ENCODE peak calls at places on chromosome 5, in seven cellular contexts. I is HepG2, G is GM12878, U is HCT116, K is SK-N-SH, F is K562, H is H1. X is an unnamed sample.

GRCh38 chr5:59099270-59099994 is 516.6 kb downstream of the RAB3C start:
- DNase-seq in I (peak; percentile 5), G (no peak), U (no peak), K (no peak), F (no peak), H (no peak), X (no peak)

GRCh38 chr5:32071351-32071944 is 102.7 kb downstream of the GOLPH3 start:
- DNase-seq in I (no peak), G (no peak), U (no peak), K (no peak), F (no peak), H (no peak), X (no peak)

GRCh38 chr5:71743135-71743534 is 24.1 kb downstream of the CARTPT start:
- DNase-seq in I (no peak), G (no peak), U (no peak), K (no peak), F (no peak), H (no peak), X (no peak)

GRCh38 chr5:132498152-132498551 is 7.6 kb upstream of the IRF1 start:
- DNase-seq in I (no peak), G (no peak), U (no peak), K (peak; percentile 11), F (no peak), H (peak; percentile 38), X (no peak)

GRCh38 chr5:59128646-59129290 is 545.9 kb downstream of the RAB3C start:
- DNase-seq in I (no peak), G (no peak), U (no peak), K (no peak), F (no peak), H (no peak), X (no peak)

GRCh38 chr5:74966151-74967050 is 86.0 kb downstream of the GCNT4 start:
- DNase-seq in I (no peak), G (no peak), U (no peak), K (no peak), F (no peak), H (no peak), X (no peak)

GRCh38 chr5:32426440-32427151 is 17.9 kb downstream of the ZFR start:
- DNase-seq in I (no peak), G (no peak), U (no peak), K (no peak), F (no peak), H (no peak), X (no peak)

GRCh38 chr5:134027203-134027582 is 22.4 kb upstream of the VDAC1 start:
- DNase-seq in I (no peak), G (no peak), U (no peak), K (no peak), F (no peak), H (no peak), X (no peak)

GRCh38 chr5:67401166-67401565 is 204.6 kb upstream of the CD180 start:
- DNase-seq in I (no peak), G (no peak), U (no peak), K (no peak), F (no peak), H (no peak), X (no peak)

GRCh38 chr5:118029807-118030206 is 958.5 kb downstream of the DTWD2 start:
- DNase-seq in I (no peak), G (no peak), U (no peak), K (no peak), F (no peak), H (no peak), X (no peak)

GRCh38 chr5:137737349-137738256 is 1.7 kb upstream of the KLHL3 start:
- DNase-seq in I (no peak), G (no peak), U (no peak), K (no peak), F (no peak), H (no peak), X (no peak)

GRCh38 chr5:607541-608285 is 4.4 kb upstream of the CEP72 start:
- DNase-seq in I (no peak), G (peak; percentile 23), U (no peak), K (no peak), F (no peak), H (peak; percentile 35), X (no peak)

GRCh38 chr5:178320281-178320855 is 87.8 kb upstream of the PHYKPL start:
- DNase-seq in I (no peak), G (no peak), U (no peak), K (no peak), F (no peak), H (no peak), X (no peak)

GRCh38 chr5:175469916-175470315 is 8.4 kb upstream of the SFXN1 start:
- DNase-seq in I (no peak), G (no peak), U (no peak), K (no peak), F (no peak), H (no peak), X (no peak)

GRCh38 chr5:78803386-78803785 is 154.8 kb upstream of the LHFPL2 start:
- DNase-seq in I (no peak), G (no peak), U (no peak), K (peak; percentile 38), F (no peak), H (no peak), X (no peak)

GRCh38 chr5:98927242-98927987 is 1.4 kb downstream of the CHD1 start:
- DNase-seq in I (no peak), G (no peak), U (no peak), K (peak; percentile 30), F (peak; percentile 15), H (no peak), X (peak; percentile 56)

GRCh38 chr5:170536498-170536897 is 32.7 kb downstream of the KCNIP1 start:
- DNase-seq in I (no peak), G (no peak), U (no peak), K (no peak), F (no peak), H (no peak), X (no peak)

GRCh38 chr5:73007051-73007450 is 51.2 kb downstream of the FCHO2 start:
- DNase-seq in I (no peak), G (no peak), U (no peak), K (no peak), F (no peak), H (no peak), X (no peak)

GRCh38 chr5:151703227-151703626 is 16.5 kb upstream of the SPARC start:
- DNase-seq in I (no peak), G (peak; percentile 70), U (no peak), K (peak; percentile 84), F (no peak), H (no peak), X (no peak)

GRCh38 chr5:132807163-132807838 is 5.8 kb upstream of the SOWAHA start:
- DNase-seq in I (peak; percentile 99), G (peak; percentile 20), U (peak; percentile 57), K (no peak), F (no peak), H (no peak), X (no peak)

GRCh38 chr5:173859315-173860038 is 28.7 kb upstream of the CPEB4 start:
- DNase-seq in I (no peak), G (no peak), U (no peak), K (no peak), F (peak; percentile 44), H (no peak), X (no peak)

GRCh38 chr5:112159435-112159834 is 259.6 kb downstream of the EPB41L4A start:
- DNase-seq in I (no peak), G (no peak), U (no peak), K (no peak), F (no peak), H (no peak), X (no peak)
- TF ChIP-seq JUND in I (no peak), G (no peak), U (no peak), K (no peak), F (no peak), H (no peak), X (no peak)

DNA sequence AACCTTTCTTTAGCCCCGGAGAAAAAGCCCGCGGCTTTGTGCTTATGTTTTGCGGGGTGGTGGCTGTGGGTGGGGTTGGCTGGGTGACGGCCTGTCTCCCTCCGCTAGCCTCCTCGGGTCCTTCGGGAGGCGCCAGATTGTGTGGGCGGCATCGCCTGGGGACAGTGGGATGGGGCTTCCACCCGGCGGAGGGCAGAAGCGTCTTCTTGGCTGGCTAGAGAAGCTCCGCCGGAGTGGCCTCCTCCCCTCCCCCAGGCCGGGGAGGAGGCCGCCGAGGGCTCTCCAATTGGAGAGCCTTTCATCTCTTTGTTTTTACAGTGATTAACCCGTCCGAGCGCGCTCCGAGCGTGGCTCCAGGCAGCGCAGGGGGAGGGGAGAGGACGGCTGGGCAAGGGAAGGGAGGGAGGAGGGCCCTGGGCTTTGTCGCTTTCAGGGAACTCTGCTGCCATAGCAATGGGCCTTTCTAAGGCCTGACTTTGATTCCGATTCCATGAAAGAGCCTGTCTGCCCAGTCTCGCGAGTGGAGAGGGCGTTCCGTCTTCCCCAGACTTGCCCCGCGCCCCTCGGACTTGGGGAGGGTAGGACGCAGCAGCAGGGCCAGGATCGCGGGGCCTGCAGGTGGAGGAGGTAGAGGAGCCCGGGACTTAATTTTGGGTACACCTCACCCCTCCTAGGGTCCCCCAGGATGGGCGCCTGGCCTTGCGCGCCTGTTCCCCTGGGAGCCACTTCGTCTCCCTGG is 36.7 kb upstream of the TIFAB start:
- DNase-seq in I (peak; percentile 81), G (no peak), U (peak; percentile 37), K (peak; percentile 61), F (peak; percentile 81), H (peak; percentile 84), X (peak; percentile 24)
- TF ChIP-seq JUND in I (no peak), G (no peak), U (no peak), K (no peak), F (no peak), H (no peak), X (no peak)

GRCh38 chr5:140801494-140801841 is 611 bp downstream of the PCDHA3 start:
- DNase-seq in I (no peak), G (no peak), U (no peak), K (no peak), F (no peak), H (no peak), X (peak; percentile 79)

GRCh38 chr5:140796718-140797095 is 2.1 kb downstream of the PCDHA2 start:
- DNase-seq in I (no peak), G (no peak), U (no peak), K (no peak), F (no peak), H (no peak), X (no peak)

GRCh38 chr5:140802781-140803271 is 2.0 kb downstream of the PCDHA3 start:
- DNase-seq in I (no peak), G (no peak), U (no peak), K (no peak), F (no peak), H (no peak), X (no peak)

GRCh38 chr5:140795259-140795641 is 598 bp downstream of the PCDHA2 start:
- DNase-seq in I (no peak), G (no peak), U (no peak), K (no peak), F (no peak), H (no peak), X (peak; percentile 74)

GRCh38 chr5:140800816-140801493 is at the start of gene PCDHA3:
- DNase-seq in I (peak; percentile 9), G (no peak), U (no peak), K (no peak), F (no peak), H (no peak), X (peak; percentile 88)
- TF ChIP-seq JUND in I (no peak), G (no peak), U (no peak), K (no peak), F (no peak), H (no peak), X (no peak)

DNA sequence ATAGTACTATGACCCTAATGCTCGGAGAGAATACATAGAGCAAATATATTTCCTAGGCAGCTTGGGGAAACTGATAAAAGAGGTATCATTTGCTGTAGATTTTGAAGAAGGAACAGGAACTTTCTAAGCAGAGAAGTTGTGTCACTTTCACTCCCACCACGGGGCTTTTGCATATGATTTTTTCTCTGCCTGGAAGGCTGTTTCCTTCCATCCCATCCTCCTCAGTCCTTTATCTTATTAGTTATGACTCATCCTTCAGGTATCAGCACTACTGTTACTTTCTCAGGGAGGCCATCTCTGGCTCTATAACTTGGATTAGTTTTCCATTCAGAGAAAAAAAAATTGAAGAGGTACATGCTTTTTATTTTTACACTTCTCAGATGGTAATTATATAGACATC is 2006.1 kb upstream of the WWC1 start:
- DNase-seq in I (no peak), G (no peak), U (no peak), K (no peak), F (no peak), H (no peak), X (no peak)
- TF ChIP-seq JUND in I (no peak), G (no peak), U (no peak), K (no peak), F (no peak), H (peak; percentile 58), X (no peak)